ENCODE peak calls at places on chromosomes 7 and 10, in five cellular contexts. I, V, W, K and F are unnamed samples.

GRCh38 chr10:132164801-132165278 is 21.9 kb upstream of the DPYSL4 start:
- DNase-seq in I (no peak), K (no peak), V (peak; percentile 44), W (no peak), F (no peak)

GRCh38 chr7:18538554-18539250 is 43.2 kb downstream of the HDAC9 start:
- DNase-seq in I (no peak), K (no peak), W (no peak), V (no peak), F (no peak)

GRCh38 chr7:6478186-6478585 is 30.4 kb upstream of the DAGLB start:
- DNase-seq in V (no peak), K (no peak), W (no peak), I (no peak), F (no peak)

GRCh38 chr10:79101560-79101971 is 32.8 kb downstream of the ZMIZ1 start:
- DNase-seq in V (no peak), I (peak; percentile 60), W (no peak), K (no peak), F (no peak)

GRCh38 chr10:6382081-6382480 is 179.3 kb downstream of the PFKFB3 start:
- DNase-seq in K (no peak), W (no peak), V (peak; percentile 15), I (no peak), F (no peak)

GRCh38 chr7:93894426-93894825 is 3.9 kb upstream of the TFPI2 start:
- DNase-seq in V (no peak), K (no peak), W (no peak), I (no peak), F (no peak)

GRCh38 chr7:82677064-82677463 is 233.5 kb upstream of the CACNA2D1 start:
- DNase-seq in I (no peak), K (no peak), V (no peak), W (no peak), F (no peak)

GRCh38 chr7:133109816-133110215 is 27.9 kb upstream of the CHCHD3 start:
- DNase-seq in V (no peak), W (no peak), K (no peak), I (no peak), F (no peak)

GRCh38 chr7:98387136-98387535 is 13.8 kb downstream of the BAIAP2L1 start:
- DNase-seq in K (no peak), I (no peak), V (no peak), W (no peak), F (no peak)

GRCh38 chr10:89337493-89337892 is 9.7 kb downstream of the IFIT3 start:
- DNase-seq in W (no peak), K (no peak), V (no peak), I (no peak), F (no peak)

GRCh38 chr10:14185501-14186045 is 145.2 kb downstream of the FRMD4A start:
- DNase-seq in W (peak; percentile 16), I (no peak), V (no peak), K (no peak), F (no peak)

GRCh38 chr7:2049782-2050510 is 182.8 kb downstream of the MAD1L1 start:
- DNase-seq in W (no peak), I (no peak), K (no peak), V (no peak), F (no peak)

GRCh38 chr7:149205690-149206381 is 10.5 kb downstream of the ZNF282 start:
- DNase-seq in K (no peak), W (no peak), V (peak; percentile 22), I (no peak), F (no peak)

GRCh38 chr7:104664648-104665047 is 336.2 kb downstream of the LHFPL3 start:
- DNase-seq in K (no peak), W (no peak), I (no peak), V (no peak), F (no peak)

GRCh38 chr10:31424473-31424872 is 105.5 kb downstream of the ZEB1 start:
- DNase-seq in W (no peak), V (no peak), K (no peak), I (no peak), F (no peak)

GRCh38 chr10:108187396-108188012 is 1023.0 kb upstream of the SORCS1 start:
- DNase-seq in V (no peak), K (no peak), W (no peak), I (no peak), F (no peak)

GRCh38 chr7:129828989-129829676 is 123.6 kb downstream of the UBE2H start:
- DNase-seq in V (no peak), K (no peak), I (no peak), W (no peak), F (no peak)

GRCh38 chr7:40200791-40201190 is 66.0 kb downstream of the SUGCT start:
- DNase-seq in W (no peak), K (no peak), V (no peak), I (no peak), F (no peak)

GRCh38 chr10:121648493-121648892 is 50.2 kb upstream of the FGFR2 start:
- DNase-seq in V (no peak), I (no peak), K (no peak), W (no peak), F (no peak)

GRCh38 chr7:76326646-76327233 is 24.3 kb downstream of the HSPB1 start:
- DNase-seq in W (no peak), V (no peak), K (no peak), I (no peak), F (no peak)

GRCh38 chr7:76185187-76185915 is 16.3 kb upstream of the SRRM3 start:
- DNase-seq in W (no peak), V (no peak), K (no peak), I (no peak), F (no peak)

GRCh38 chr10:131979336-131979735 is 2.4 kb downstream of the BNIP3 start:
- DNase-seq in K (no peak), W (no peak), V (no peak), I (no peak), F (no peak)

GRCh38 chr7:116499168-116500070 is at the start of gene CAV2:
- DNase-seq in I (peak; percentile 73), K (peak; percentile 71), V (peak; percentile 64), W (no peak), F (peak; percentile 83)

GRCh38 chr7:147586526-147586925 is 1004.0 kb upstream of the C7orf33 start:
- DNase-seq in W (no peak), K (no peak), I (no peak), V (no peak), F (no peak)

GRCh38 chr7:52273685-52274610 is 761.5 kb upstream of the POM121L12 start:
- DNase-seq in W (no peak), V (no peak), I (no peak), K (peak; percentile 31), F (no peak)

GRCh38 chr10:86269332-86269731 is 97.3 kb downstream of the GRID1 start:
- DNase-seq in V (no peak), W (no peak), I (no peak), K (no peak), F (no peak)

GRCh38 chr10:116490028-116490662 is 55.6 kb upstream of the PNLIP start:
- DNase-seq in K (no peak), V (no peak), I (no peak), W (no peak), F (no peak)

GRCh38 chr10:102802920-102803534 is 34.2 kb downstream of the CYP17A1 start:
- DNase-seq in K (peak; percentile 62), I (peak; percentile 44), V (peak; percentile 29), W (no peak), F (no peak)

GRCh38 chr7:134331393-134331792 is 14.7 kb upstream of the SLC35B4 start:
- DNase-seq in I (no peak), K (no peak), W (no peak), V (no peak), F (no peak)

GRCh38 chr7:134329614-134330316 is 13.0 kb upstream of the SLC35B4 start:
- DNase-seq in K (no peak), V (no peak), W (no peak), I (no peak), F (no peak)

GRCh38 chr7:134330990-134331389 is 14.3 kb upstream of the SLC35B4 start:
- DNase-seq in K (no peak), W (no peak), I (no peak), V (no peak), F (no peak)

GRCh38 chr7:134328900-134329299 is 12.2 kb upstream of the SLC35B4 start:
- DNase-seq in W (no peak), I (no peak), V (no peak), K (no peak), F (no peak)

GRCh38 chr7:134327896-134328295 is 11.2 kb upstream of the SLC35B4 start:
- DNase-seq in V (peak; percentile 45), K (peak; percentile 16), W (peak; percentile 37), I (no peak), F (no peak)
- TF ChIP-seq CTCF in V (peak; percentile 32), K (no peak), W (peak; percentile 53), I (no peak), F (peak; percentile 27)

GRCh38 chr10:90805211-90805610 is 52.6 kb downstream of the HTR7 start:
- DNase-seq in V (no peak), I (no peak), K (no peak), W (no peak), F (no peak)

GRCh38 chr10:90804354-90804753 is 53.5 kb downstream of the HTR7 start:
- DNase-seq in K (no peak), W (no peak), I (no peak), V (no peak), F (no peak)

GRCh38 chr10:90801608-90802007 is 56.2 kb downstream of the HTR7 start:
- DNase-seq in V (no peak), W (no peak), I (no peak), K (no peak), F (no peak)

DNA sequence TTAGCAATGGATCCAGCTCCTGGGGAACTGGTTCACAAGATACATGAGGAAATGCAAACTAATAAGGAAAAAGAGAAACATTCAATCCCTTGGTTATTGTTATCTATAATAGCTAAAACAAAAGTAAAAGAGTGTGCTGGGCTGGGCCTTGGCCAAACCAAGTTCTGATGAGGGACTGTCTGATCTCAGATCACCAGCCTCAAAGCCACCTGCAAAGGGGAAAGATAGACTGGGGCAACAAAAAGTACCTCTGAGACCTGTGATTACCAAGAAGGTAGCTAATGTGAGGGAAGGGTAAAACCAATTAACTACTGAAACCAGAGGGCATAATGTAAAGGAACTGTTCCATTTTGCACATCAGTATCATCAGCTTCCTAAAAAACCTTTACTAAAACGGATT is 51.2 kb downstream of the HTR7 start:
- DNase-seq in W (no peak), I (no peak), V (no peak), K (no peak), F (no peak)
- H3K27ac ChIP-seq in W (no peak overlapping the region), I (no peak overlapping the region), V (no peak overlapping the region), K (no peak overlapping the region), F (no peak overlapping the region)

GRCh38 chr10:46028584-46029570 is 1.5 kb downstream of the NCOA4 start:
- DNase-seq in V (peak; percentile 33), I (no peak), K (no peak), W (no peak), F (no peak)
- H3K4me1 ChIP-seq in V (peaks cover 61% of the 10 kb centered on the region), I (peaks cover 12% of the 10 kb centered on the region), K (no peaks in the 10 kb centered on the region), W (peaks cover 62% of the 10 kb centered on the region), F (peaks cover 77% of the 10 kb centered on the region)

GRCh38 chr10:22754298-22754697 is 39.9 kb upstream of the PIP4K2A start:
- DNase-seq in K (no peak), W (no peak), I (no peak), V (no peak), F (no peak)

GRCh38 chr10:22761569-22762220 is 47.3 kb upstream of the PIP4K2A start:
- DNase-seq in V (no peak), K (no peak), W (no peak), I (no peak), F (no peak)

GRCh38 chr10:22758862-22759261 is 44.5 kb upstream of the PIP4K2A start:
- DNase-seq in I (no peak), K (no peak), W (no peak), V (no peak), F (no peak)

GRCh38 chr10:22764639-22765038 is 50.3 kb upstream of the PIP4K2A start:
- DNase-seq in W (no peak), V (no peak), K (no peak), I (no peak), F (no peak)

GRCh38 chr10:22760025-22760424 is 45.6 kb upstream of the PIP4K2A start:
- DNase-seq in K (no peak), I (no peak), V (no peak), W (no peak), F (no peak)
- TF ChIP-seq CTCF in K (no peak), I (no peak), V (no peak), W (no peak), F (no peak)